ENCODE peak calls at places on chromosomes 1 and 21, in seven cellular contexts. U is mesendoderm, P is mesenchymal stem cell, Z is IMR-90, J is H9, I is trophoblast cell, Y is H1. A is an unnamed sample.

GRCh38 chr1:43522776-43523480 is 7.8 kb upstream of the PTPRF start:
- DNase-seq in Y (no peak), Z (peak), J (no peak), P (peak), U (peak), I (peak), A (no peak)

GRCh38 chr1:151472852-151473731 is 13.8 kb upstream of the POGZ start:
- DNase-seq in P (peak), Z (peak), Y (peak), U (peak), I (peak), J (peak), A (peak)

GRCh38 chr1:207644852-207645631 is at the start of gene CR1L:
- DNase-seq in Z (peak), P (no peak), U (no peak), I (peak), J (peak), Y (no peak), A (no peak)

GRCh38 chr1:23463286-23463685 is 20.7 kb downstream of the ASAP3 start:
- DNase-seq in I (no peak), Z (no peak), P (no peak), Y (no peak), U (no peak), J (no peak), A (no peak)

GRCh38 chr1:204672482-204673216 is 12.9 kb downstream of the LRRN2 start:
- DNase-seq in P (no peak), I (no peak), Z (no peak), J (no peak), U (no peak), Y (no peak), A (no peak)

GRCh38 chr1:192589813-192590212 is 14.2 kb downstream of the RGS1 start:
- DNase-seq in I (no peak), P (peak), J (no peak), Y (no peak), U (no peak), Z (peak), A (no peak)

GRCh38 chr1:162310337-162310736 is 66.3 kb downstream of the SPATA46 start:
- DNase-seq in Y (no peak), P (no peak), Z (peak), J (no peak), U (no peak), I (no peak), A (no peak)

GRCh38 chr1:32390904-32391480 is 3.2 kb downstream of the BSDC1 start:
- DNase-seq in I (no peak), Z (no peak), P (no peak), U (no peak), J (no peak), Y (no peak), A (no peak)

GRCh38 chr21:44702973-44703730 is 6.2 kb downstream of the KRTAP10-12 start:
- DNase-seq in U (no peak), Z (peak), I (no peak), J (no peak), P (no peak), Y (no peak), A (no peak)

GRCh38 chr1:983736-984475 is 2.0 kb upstream of the PERM1 start:
- DNase-seq in Y (peak), U (peak), Z (no peak), P (peak), I (no peak), J (no peak), A (no peak)

GRCh38 chr1:198238121-198238520 is 81.3 kb downstream of the NEK7 start:
- DNase-seq in Y (no peak), Z (no peak), J (no peak), I (no peak), P (no peak), U (no peak), A (no peak)

GRCh38 chr1:22248746-22249145 is 105.8 kb upstream of the WNT4 start:
- DNase-seq in I (no peak), U (no peak), Y (no peak), P (no peak), Z (no peak), J (no peak), A (no peak)

GRCh38 chr1:25484096-25484495 is 53.4 kb downstream of the MACO1 start:
- DNase-seq in U (no peak), Y (no peak), I (no peak), J (no peak), P (no peak), Z (no peak), A (no peak)

GRCh38 chr1:217713223-217713622 is 82.1 kb downstream of the SPATA17 start:
- DNase-seq in U (peak), Y (no peak), Z (peak), J (no peak), P (peak), I (no peak), A (no peak)

DNA sequence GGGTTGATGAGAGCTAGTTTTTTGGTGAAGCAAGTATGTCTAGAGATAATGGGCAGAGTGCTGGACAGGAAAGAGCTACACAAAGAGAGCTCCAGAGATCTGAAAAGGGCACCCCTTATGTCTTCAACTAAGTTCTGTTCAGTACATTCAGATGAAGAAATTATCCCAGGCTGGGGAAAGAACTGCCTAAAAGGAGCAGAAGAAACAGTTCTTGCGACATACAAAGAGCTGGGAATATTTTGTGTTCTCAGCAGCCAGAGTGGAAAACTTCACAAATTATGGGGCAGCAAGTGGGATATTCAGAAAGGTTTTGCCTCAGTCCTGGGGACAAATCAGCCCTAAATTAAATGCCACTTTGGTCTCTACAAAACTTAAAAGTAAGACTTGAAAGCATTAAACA is 17.4 kb upstream of the CCN1 start:
- DNase-seq in J (no peak), I (no peak), U (no peak), Z (peak), P (peak), Y (no peak), A (no peak)
- H3K18ac ChIP-seq in J (no peak), I (no peak), U (no peak), Z (peak), P (no peak), Y (no peak), A (no peak)

DNA sequence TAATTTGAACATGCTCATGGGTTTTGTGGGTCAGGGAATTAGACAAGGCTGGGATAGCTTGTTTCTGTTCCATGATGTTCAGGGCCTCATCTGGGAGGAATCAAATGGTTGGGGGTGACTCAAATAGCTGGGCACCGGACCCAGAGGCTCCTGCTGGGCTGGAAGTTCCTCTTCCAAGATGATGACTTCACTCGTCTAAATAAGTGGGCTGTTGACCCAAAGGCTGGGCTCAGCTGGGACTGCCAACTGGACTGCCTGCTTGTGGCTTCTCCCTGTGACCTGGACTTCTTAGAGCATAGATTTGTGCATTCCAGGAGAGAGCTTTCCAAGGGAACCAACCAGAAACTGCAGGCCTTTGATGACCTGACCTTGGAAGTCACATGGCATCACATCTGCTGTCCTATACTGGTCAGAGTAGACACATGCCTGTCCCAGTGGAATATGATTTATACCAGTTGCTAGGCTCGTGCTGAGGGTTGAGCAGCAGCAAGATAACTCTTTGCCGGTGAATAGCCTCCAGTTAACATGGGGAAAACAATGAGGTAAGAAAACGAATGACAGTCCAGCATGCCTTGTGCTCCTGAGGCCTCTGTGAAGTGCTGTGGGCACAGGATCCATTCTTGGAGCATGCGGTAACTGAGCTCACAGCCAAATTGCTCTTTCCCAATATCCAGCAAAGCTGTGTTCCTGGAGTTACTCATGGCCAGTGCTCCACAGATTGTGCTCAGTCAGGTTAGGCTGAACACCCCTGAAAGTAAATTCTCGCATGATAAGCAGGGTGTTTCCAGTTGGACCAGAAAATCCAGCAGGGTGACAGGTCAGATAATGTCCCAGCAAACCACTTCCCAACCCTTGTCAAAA is 272.9 kb upstream of the TMEM51 start:
- DNase-seq in Y (no peak), J (no peak), I (peak), P (peak), U (no peak), Z (peak), A (no peak)
- H3K18ac ChIP-seq in Y (no peak), J (no peak), I (no peak), P (no peak), U (no peak), Z (no peak), A (no peak)

GRCh38 chr1:40803447-40803846 is 19.9 kb downstream of the KCNQ4 start:
- DNase-seq in Z (no peak), U (no peak), J (no peak), I (no peak), Y (no peak), P (no peak), A (no peak)
- H3K18ac ChIP-seq in Z (no peak), U (no peak), J (no peak), I (no peak), Y (peak), P (no peak), A (peak)

GRCh38 chr1:109725510-109725909 is 13.5 kb downstream of the GSTM5 start:
- DNase-seq in I (peak), U (no peak), J (no peak), P (no peak), Z (no peak), Y (no peak), A (no peak)

GRCh38 chr1:109726728-109727127 is 14.1 kb downstream of the GSTM3 start:
- DNase-seq in P (no peak), U (no peak), I (no peak), J (no peak), Z (no peak), Y (no peak), A (no peak)

GRCh38 chr1:109724933-109725332 is 12.9 kb downstream of the GSTM5 start:
- DNase-seq in Y (no peak), J (no peak), Z (no peak), U (no peak), I (no peak), P (no peak), A (no peak)

GRCh38 chr1:109723351-109723750 is 11.3 kb downstream of the GSTM5 start:
- DNase-seq in Z (peak), I (no peak), U (no peak), P (peak), Y (no peak), J (no peak), A (no peak)

GRCh38 chr1:109726007-109726406 is 14.0 kb downstream of the GSTM5 start:
- DNase-seq in Z (no peak), I (no peak), Y (no peak), P (no peak), U (no peak), J (no peak), A (no peak)
- H3K18ac ChIP-seq in Z (no peak), I (no peak), Y (no peak), P (no peak), U (no peak), J (no peak), A (no peak)

GRCh38 chr1:46646844-46647243 is 21.3 kb downstream of the ATPAF1 start:
- DNase-seq in U (no peak), P (no peak), Z (peak), I (no peak), Y (no peak), J (no peak), A (no peak)

GRCh38 chr1:46647611-46648010 is 20.6 kb downstream of the ATPAF1 start:
- DNase-seq in Z (no peak), U (no peak), Y (no peak), I (no peak), J (no peak), P (no peak), A (no peak)

GRCh38 chr1:46652321-46653100 is 15.7 kb downstream of the ATPAF1 start:
- DNase-seq in P (no peak), U (no peak), I (no peak), Z (no peak), J (no peak), Y (no peak), A (no peak)

GRCh38 chr1:46650491-46650890 is 17.7 kb downstream of the ATPAF1 start:
- DNase-seq in U (no peak), P (no peak), J (no peak), Z (no peak), I (no peak), Y (no peak), A (no peak)

GRCh38 chr1:46649764-46650163 is 18.4 kb downstream of the ATPAF1 start:
- DNase-seq in P (no peak), I (no peak), Z (no peak), Y (no peak), J (no peak), U (no peak), A (no peak)
- H3K18ac ChIP-seq in P (no peak), I (no peak), Z (no peak), Y (no peak), J (no peak), U (no peak), A (no peak)

GRCh38 chr21:16162953-16163352 is 433.2 kb downstream of the USP25 start:
- DNase-seq in I (no peak), U (no peak), P (no peak), Z (no peak), Y (no peak), J (no peak), A (no peak)

GRCh38 chr21:16156841-16157240 is 427.1 kb downstream of the USP25 start:
- DNase-seq in J (no peak), P (no peak), Y (no peak), I (no peak), Z (no peak), U (no peak), A (no peak)

GRCh38 chr21:16154961-16155360 is 425.2 kb downstream of the USP25 start:
- DNase-seq in Z (no peak), Y (no peak), I (no peak), U (peak), J (no peak), P (no peak), A (no peak)

GRCh38 chr21:16159213-16159970 is 429.6 kb downstream of the USP25 start:
- DNase-seq in Z (peak), U (no peak), J (no peak), Y (no peak), I (no peak), P (no peak), A (no peak)

DNA sequence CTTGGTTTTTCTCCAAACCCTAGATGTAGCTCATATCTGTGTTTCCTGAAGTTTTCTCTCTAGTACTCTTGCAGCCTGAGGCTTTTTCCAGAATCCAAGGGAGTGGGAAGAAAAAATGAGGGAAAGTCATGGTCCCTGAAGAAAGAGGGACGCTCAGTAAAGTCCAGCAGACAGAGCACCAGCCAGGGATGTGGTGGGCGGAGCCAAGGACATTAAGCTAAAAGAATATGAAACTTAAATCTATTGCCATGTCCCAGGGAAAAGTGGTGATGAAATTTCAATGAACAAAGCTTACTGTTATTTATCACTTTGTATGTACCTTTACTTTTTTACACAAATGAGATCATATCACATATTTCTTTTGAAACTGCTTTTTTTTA is 430.2 kb downstream of the USP25 start:
- DNase-seq in Z (no peak), I (no peak), J (no peak), P (no peak), Y (no peak), U (no peak), A (no peak)
- H3K18ac ChIP-seq in Z (no peak), I (no peak), J (no peak), P (no peak), Y (no peak), U (no peak), A (no peak)

GRCh38 chr1:196654271-196654670 is 2.4 kb downstream of the CFH start:
- DNase-seq in J (no peak), I (no peak), Y (no peak), Z (no peak), P (no peak), U (no peak), A (no peak)
- H3K18ac ChIP-seq in J (no peak), I (no peak), Y (no peak), Z (no peak), P (no peak), U (no peak), A (no peak)